ENCODE peak calls at places on chromosomes 2 and 18, in eight cellular contexts. X, Z, W, K, O, E, R and Q are unnamed samples.

GRCh38 chr2:33550206-33550605 is 48.9 kb downstream of the FAM98A start:
- DNase-seq in X (no peak), Z (no peak), W (no peak), K (no peak), O (no peak), E (no peak), R (no peak), Q (no peak)

GRCh38 chr18:9827856-9828793 is 57.6 kb upstream of the TXNDC2 start:
- DNase-seq in X (peak), Z (no peak), W (no peak), K (no peak), O (no peak), E (peak), R (peak), Q (peak)

GRCh38 chr2:224650815-224651439 is 65.2 kb downstream of the CCDC195 start:
- DNase-seq in X (no peak), Z (no peak), W (no peak), K (peak), O (no peak), E (peak), R (peak), Q (peak)

GRCh38 chr2:171957061-171957460 is 34.8 kb downstream of the HAT1 start:
- DNase-seq in X (no peak), Z (no peak), W (no peak), K (peak), O (no peak), E (no peak), R (no peak), Q (peak)

GRCh38 chr18:13137041-13137938 is 81.3 kb upstream of the LDLRAD4 start:
- DNase-seq in X (no peak), Z (no peak), W (no peak), K (peak), O (no peak), E (peak), R (peak), Q (peak)

GRCh38 chr18:49795612-49796552 is 17.5 kb downstream of the ACAA2 start:
- DNase-seq in X (no peak), Z (no peak), W (no peak), K (no peak), O (no peak), E (no peak), R (no peak), Q (no peak)

GRCh38 chr2:239109916-239110545 is 262.1 kb downstream of the TWIST2 start:
- DNase-seq in X (no peak), Z (no peak), W (no peak), K (no peak), O (no peak), E (no peak), R (no peak), Q (no peak)

GRCh38 chr2:227406177-227407031 is 18.7 kb upstream of the SCYGR1 start:
- DNase-seq in X (peak), Z (peak), W (no peak), K (peak), O (peak), E (peak), R (peak), Q (peak)

GRCh38 chr2:145325485-145325884 is 805.6 kb upstream of the ZEB2 start:
- DNase-seq in X (no peak), Z (no peak), W (no peak), K (no peak), O (no peak), E (no peak), R (no peak), Q (no peak)

GRCh38 chr2:213288913-213289700 is 4.8 kb downstream of the SPAG16 start:
- DNase-seq in X (no peak), Z (no peak), W (no peak), K (peak), O (no peak), E (no peak), R (no peak), Q (no peak)